ENCODE peak calls at places on chromosomes 1 and 21, in four cellular contexts. X is colonic mucosa, E is GM03348, I is sigmoid colon. N is an unnamed sample.
A peak's percentile ranks its signal among the peaks of the same experiment; 100 is the strongest.

GRCh38 chr1:2205191-2205952 is 10.8 kb upstream of the FAAP20 start:
- DNase-seq in X (peak; percentile 99), E (no peak), I (peak; percentile 99), N (peak; percentile 84)

GRCh38 chr1:10516244-10516643 is 41.5 kb downstream of the PEX14 start:
- DNase-seq in X (no peak), E (no peak), I (no peak), N (no peak)

GRCh38 chr1:167553136-167554027 is at the start of gene CREG1:
- DNase-seq in X (peak; percentile 96), E (peak; percentile 99), I (peak; percentile 97), N (peak; percentile 97)

GRCh38 chr1:205191617-205192016 is 19.9 kb downstream of the DSTYK start:
- DNase-seq in X (no peak), E (no peak), I (no peak), N (peak; percentile 42)

GRCh38 chr1:151477066-151477465 is 17.8 kb upstream of the POGZ start:
- DNase-seq in X (no peak), E (no peak), I (no peak), N (no peak)

GRCh38 chr1:200778766-200779165 is 40.1 kb downstream of the CAMSAP2 start:
- DNase-seq in X (no peak), E (no peak), I (no peak), N (no peak)

GRCh38 chr1:175968486-175969182 is 225.2 kb upstream of the TNR start:
- DNase-seq in X (no peak), E (peak; percentile 58), I (no peak), N (no peak)

GRCh38 chr1:112743174-112744018 is 28.3 kb upstream of the PPM1J start:
- DNase-seq in X (no peak), E (peak; percentile 67), I (no peak), N (no peak)

GRCh38 chr1:229271448-229272120 is 673 bp downstream of the RAB4A start:
- DNase-seq in X (peak; percentile 49), E (peak; percentile 62), I (no peak), N (peak; percentile 33)

GRCh38 chr1:92366045-92366405 is 67.2 kb downstream of the RPAP2 start:
- DNase-seq in X (no peak), E (no peak), I (no peak), N (no peak)

GRCh38 chr1:1110561-1110971 is 5.3 kb downstream of the C1orf159 start:
- DNase-seq in X (no peak), E (no peak), I (peak; percentile 54), N (no peak)

GRCh38 chr1:210764536-210764935 is 369.4 kb downstream of the KCNH1 start:
- DNase-seq in X (no peak), E (no peak), I (no peak), N (peak; percentile 85)

GRCh38 chr1:115501476-115501875 is 140.3 kb upstream of the VANGL1 start:
- DNase-seq in X (no peak), E (no peak), I (no peak), N (no peak)

GRCh38 chr1:23369335-23370013 is at the start of gene ZNF436:
- DNase-seq in X (peak; percentile 85), E (peak; percentile 61), I (peak; percentile 96), N (peak; percentile 70)

GRCh38 chr1:233254039-233254362 is 41.5 kb downstream of the PCNX2 start:
- DNase-seq in X (no peak), E (no peak), I (no peak), N (no peak)

GRCh38 chr1:97505289-97505688 is 415.5 kb downstream of the DPYD start:
- DNase-seq in X (no peak), E (no peak), I (no peak), N (no peak)

GRCh38 chr1:56516539-56517252 is 62.7 kb downstream of the PLPP3 start:
- DNase-seq in X (peak; percentile 74), E (peak; percentile 39), I (no peak), N (no peak)

GRCh38 chr21:35583566-35584216 is 476.6 kb downstream of the SETD4 start:
- DNase-seq in X (no peak), E (no peak), I (no peak), N (no peak)

GRCh38 chr1:41341365-41341683 is 19.9 kb upstream of the FOXO6 start:
- DNase-seq in X (no peak), E (no peak), I (no peak), N (no peak)

GRCh38 chr1:66758247-66758755 is 6.0 kb downstream of the DYNLT5 start:
- DNase-seq in X (no peak), E (no peak), I (no peak), N (no peak)

GRCh38 chr1:231162300-231162969 is 577 bp downstream of the TRIM67 start:
- DNase-seq in X (peak; percentile 30), E (peak; percentile 78), I (no peak), N (no peak)

GRCh38 chr1:228397454-228397786 is 9.2 kb downstream of the TRIM11 start:
- DNase-seq in X (no peak), E (no peak), I (no peak), N (no peak)

GRCh38 chr1:155329980-155330598 is 9.4 kb downstream of the RUSC1 start:
- DNase-seq in X (no peak), E (no peak), I (no peak), N (no peak)

GRCh38 chr21:46099476-46099875 is 1.6 kb downstream of the COL6A2 start:
- DNase-seq in X (peak; percentile 32), E (peak; percentile 76), I (peak; percentile 85), N (no peak)

GRCh38 chr1:246600579-246600978 is 34.3 kb downstream of the CNST start:
- DNase-seq in X (no peak), E (no peak), I (no peak), N (no peak)

GRCh38 chr1:53207726-53208125 is 11.1 kb downstream of the CPT2 start:
- DNase-seq in X (no peak), E (peak; percentile 37), I (no peak), N (no peak)

GRCh38 chr1:15341634-15342375 is 67.9 kb upstream of the EFHD2 start:
- DNase-seq in X (peak; percentile 53), E (no peak), I (no peak), N (no peak)

GRCh38 chr1:170623171-170623570 is 40.8 kb upstream of the PRRX1 start:
- DNase-seq in X (no peak), E (peak; percentile 62), I (no peak), N (no peak)

GRCh38 chr1:15351301-15351700 is 58.4 kb upstream of the EFHD2 start:
- DNase-seq in X (peak; percentile 71), E (no peak), I (no peak), N (no peak)

GRCh38 chr1:60573726-60574409 is 500.3 kb upstream of the C1orf87 start:
- DNase-seq in X (no peak), E (peak; percentile 3), I (no peak), N (no peak)

GRCh38 chr1:58718435-58718834 is 18.6 kb upstream of the MYSM1 start:
- DNase-seq in X (no peak), E (no peak), I (peak; percentile 70), N (no peak)

GRCh38 chr1:65020774-65021173 is 54.4 kb upstream of the JAK1 start:
- DNase-seq in X (no peak), E (peak; percentile 22), I (no peak), N (no peak)

GRCh38 chr1:223146745-223147144 is 3.7 kb upstream of the TLR5 start:
- DNase-seq in X (no peak), E (no peak), I (peak; percentile 21), N (no peak)

GRCh38 chr1:119674835-119675289 is 26.8 kb upstream of the ZNF697 start:
- DNase-seq in X (peak; percentile 52), E (peak; percentile 65), I (peak; percentile 73), N (peak; percentile 38)

N was measured in cerebellar cortex.